ENCODE peak calls at places on chromosomes 4 and X, in six cellular contexts. K, G, M, L, R and N are unnamed samples.

GRCh38 chrX:43141885-43142284 is 363.9 kb upstream of the PPP1R2C start:
- DNase-seq in K (no peak), G (no peak), M (no peak), L (no peak), R (no peak), N (no peak)

GRCh38 chr4:118265312-118266144 is 87.3 kb downstream of the PRSS12 start:
- DNase-seq in K (no peak), G (peak), M (no peak), L (no peak), R (no peak), N (peak)

GRCh38 chrX:47581731-47582647 is at the start of gene TIMP1:
- DNase-seq in K (peak), G (peak), M (peak), L (peak), R (peak), N (peak)

GRCh38 chr4:185213829-185214228 is 4.4 kb downstream of the SNX25 start:
- DNase-seq in K (no peak), G (no peak), M (no peak), L (no peak), R (no peak), N (no peak)

GRCh38 chr4:16250665-16251365 is 24.5 kb upstream of the TAPT1 start:
- DNase-seq in K (no peak), G (peak), M (no peak), L (no peak), R (no peak), N (peak)

GRCh38 chr4:30182786-30183185 is 537.4 kb upstream of the PCDH7 start:
- DNase-seq in K (no peak), G (no peak), M (no peak), L (no peak), R (no peak), N (peak)

GRCh38 chr4:156473175-156473574 is 498.4 kb downstream of the PDGFC start:
- DNase-seq in K (no peak), G (no peak), M (no peak), L (no peak), R (no peak), N (peak)

GRCh38 chrX:16873106-16873505 is 2.9 kb upstream of the RBBP7 start:
- DNase-seq in K (no peak), G (no peak), M (no peak), L (no peak), R (no peak), N (no peak)